ENCODE peak calls at places on chromosomes 12 and 14, in five cellular contexts. One of them, this sample, is unnamed.

GRCh38 chr12:119602695-119603094 is 9.1 kb downstream of the TMEM233 start:
- DNase-seq in NAMALWA: no peak
- DNase-seq in GM19239: no peak
- DNase-seq in SK-N-MC: no peak
- DNase-seq in colonic mucosa: no peak
- DNase-seq in this sample: no peak

GRCh38 chr14:104420990-104421389 is 158.6 kb upstream of the C14orf180 start:
- DNase-seq in colonic mucosa: no peak
- DNase-seq in NAMALWA: no peak
- DNase-seq in SK-N-MC: no peak
- DNase-seq in GM19239: no peak
- DNase-seq in this sample: no peak

GRCh38 chr12:116524964-116525379 is 34.2 kb upstream of the MAP1LC3B2 start:
- DNase-seq in SK-N-MC: no peak
- DNase-seq in colonic mucosa: no peak
- DNase-seq in NAMALWA: no peak
- DNase-seq in GM19239: no peak
- DNase-seq in this sample: no peak

GRCh38 chr12:100553851-100554404 is 19.6 kb upstream of the GAS2L3 start:
- DNase-seq in colonic mucosa: no peak
- DNase-seq in GM19239: no peak
- DNase-seq in SK-N-MC: no peak
- DNase-seq in NAMALWA: no peak
- DNase-seq in this sample: no peak

GRCh38 chr12:25730489-25731349 is 177.6 kb upstream of the LMNTD1 start:
- DNase-seq in NAMALWA: no peak
- DNase-seq in GM19239: no peak
- DNase-seq in SK-N-MC: no peak
- DNase-seq in colonic mucosa: no peak
- DNase-seq in this sample: no peak

GRCh38 chr12:20097561-20097960 is 270.8 kb upstream of the PDE3A start:
- DNase-seq in SK-N-MC: no peak
- DNase-seq in colonic mucosa: no peak
- DNase-seq in GM19239: no peak
- DNase-seq in NAMALWA: no peak
- DNase-seq in this sample: no peak

GRCh38 chr12:27575099-27575779 is 51.2 kb downstream of the PPFIBP1 start:
- DNase-seq in GM19239: no peak
- DNase-seq in SK-N-MC: no peak
- DNase-seq in colonic mucosa: no peak
- DNase-seq in NAMALWA: no peak
- DNase-seq in this sample: no peak

GRCh38 chr12:6056406-6057211 is 67.9 kb downstream of the VWF start:
- DNase-seq in NAMALWA: peak
- DNase-seq in SK-N-MC: no peak
- DNase-seq in colonic mucosa: no peak
- DNase-seq in GM19239: no peak
- DNase-seq in this sample: no peak

GRCh38 chr12:28583771-28584261 is 393.6 kb downstream of the CCDC91 start:
- DNase-seq in NAMALWA: peak
- DNase-seq in colonic mucosa: no peak
- DNase-seq in SK-N-MC: peak
- DNase-seq in GM19239: no peak
- DNase-seq in this sample: no peak

GRCh38 chr12:106495354-106495965 is 87.3 kb upstream of the RFX4 start:
- DNase-seq in SK-N-MC: no peak
- DNase-seq in colonic mucosa: no peak
- DNase-seq in NAMALWA: no peak
- DNase-seq in GM19239: no peak
- DNase-seq in this sample: no peak

GRCh38 chr14:70149766-70150165 is 39.0 kb downstream of the SLC8A3 start:
- DNase-seq in SK-N-MC: no peak
- DNase-seq in NAMALWA: no peak
- DNase-seq in GM19239: no peak
- DNase-seq in colonic mucosa: no peak
- DNase-seq in this sample: no peak

GRCh38 chr12:50932787-50933280 is 19.5 kb upstream of the HIGD1C start:
- DNase-seq in colonic mucosa: no peak
- DNase-seq in GM19239: no peak
- DNase-seq in SK-N-MC: no peak
- DNase-seq in NAMALWA: no peak
- DNase-seq in this sample: no peak

GRCh38 chr12:58248599-58248998 is 307.2 kb downstream of the ATP23 start:
- DNase-seq in GM19239: no peak
- DNase-seq in colonic mucosa: no peak
- DNase-seq in SK-N-MC: no peak
- DNase-seq in NAMALWA: no peak
- DNase-seq in this sample: no peak

GRCh38 chr12:645563-646071 is 17.6 kb downstream of the NINJ2 start:
- DNase-seq in GM19239: no peak
- DNase-seq in SK-N-MC: no peak
- DNase-seq in colonic mucosa: no peak
- DNase-seq in NAMALWA: no peak
- DNase-seq in this sample: peak

GRCh38 chr14:106141242-106142220 is 615.1 kb downstream of the TMEM121 start:
- DNase-seq in SK-N-MC: no peak
- DNase-seq in GM19239: no peak
- DNase-seq in NAMALWA: peak
- DNase-seq in colonic mucosa: no peak
- DNase-seq in this sample: no peak

GRCh38 chr14:68782091-68782981 is 10.5 kb downstream of the ZFP36L1 start:
- DNase-seq in SK-N-MC: no peak
- DNase-seq in GM19239: no peak
- DNase-seq in colonic mucosa: no peak
- DNase-seq in NAMALWA: no peak
- DNase-seq in this sample: no peak

GRCh38 chr12:4270016-4270669 is 3.4 kb upstream of the CCND2 start:
- DNase-seq in colonic mucosa: peak
- DNase-seq in GM19239: no peak
- DNase-seq in NAMALWA: no peak
- DNase-seq in SK-N-MC: no peak
- DNase-seq in this sample: peak

GRCh38 chr12:126093911-126094310 is 1028.7 kb downstream of the AACS start:
- DNase-seq in NAMALWA: peak
- DNase-seq in SK-N-MC: no peak
- DNase-seq in colonic mucosa: no peak
- DNase-seq in GM19239: no peak
- DNase-seq in this sample: no peak

GRCh38 chr12:103930787-103931536 is 752 bp downstream of the HSP90B1 start:
- DNase-seq in SK-N-MC: no peak
- DNase-seq in GM19239: no peak
- DNase-seq in colonic mucosa: peak
- DNase-seq in NAMALWA: peak
- DNase-seq in this sample: peak

GRCh38 chr14:89178376-89178775 is 238.7 kb downstream of the FOXN3 start:
- DNase-seq in NAMALWA: no peak
- DNase-seq in SK-N-MC: no peak
- DNase-seq in colonic mucosa: no peak
- DNase-seq in GM19239: no peak
- DNase-seq in this sample: no peak

GRCh38 chr12:89636054-89636775 is 72.4 kb downstream of the ATP2B1 start:
- DNase-seq in NAMALWA: no peak
- DNase-seq in SK-N-MC: no peak
- DNase-seq in colonic mucosa: no peak
- DNase-seq in GM19239: no peak
- DNase-seq in this sample: no peak

GRCh38 chr12:6548556-6549378 is 7.1 kb downstream of the IFFO1 start:
- DNase-seq in NAMALWA: no peak
- DNase-seq in colonic mucosa: no peak
- DNase-seq in GM19239: no peak
- DNase-seq in SK-N-MC: no peak
- DNase-seq in this sample: no peak

GRCh38 chr14:80982711-80983110 is 27.3 kb downstream of the TSHR start:
- DNase-seq in GM19239: no peak
- DNase-seq in NAMALWA: no peak
- DNase-seq in SK-N-MC: no peak
- DNase-seq in colonic mucosa: no peak
- DNase-seq in this sample: no peak

GRCh38 chr12:2893007-2893406 is 2.3 kb downstream of the TULP3 start:
- DNase-seq in GM19239: no peak
- DNase-seq in colonic mucosa: no peak
- DNase-seq in NAMALWA: no peak
- DNase-seq in SK-N-MC: no peak
- DNase-seq in this sample: no peak

GRCh38 chr12:14193623-14194022 is 171.9 kb upstream of the ATF7IP start:
- DNase-seq in colonic mucosa: no peak
- DNase-seq in SK-N-MC: no peak
- DNase-seq in NAMALWA: peak
- DNase-seq in GM19239: no peak
- DNase-seq in this sample: no peak

GRCh38 chr12:52035926-52036325 is 15.3 kb upstream of the NR4A1 start:
- DNase-seq in NAMALWA: no peak
- DNase-seq in colonic mucosa: peak
- DNase-seq in SK-N-MC: no peak
- DNase-seq in GM19239: no peak
- DNase-seq in this sample: no peak

GRCh38 chr12:29519585-29520182 is 22.2 kb upstream of the OVCH1 start:
- DNase-seq in SK-N-MC: peak
- DNase-seq in GM19239: peak
- DNase-seq in NAMALWA: peak
- DNase-seq in colonic mucosa: peak
- DNase-seq in this sample: no peak

GRCh38 chr12:2354151-2354991 is 301.6 kb downstream of the CACNA1C start:
- DNase-seq in NAMALWA: peak
- DNase-seq in GM19239: no peak
- DNase-seq in SK-N-MC: no peak
- DNase-seq in colonic mucosa: no peak
- DNase-seq in this sample: no peak

GRCh38 chr12:6368906-6369525 is 6.3 kb downstream of the SCNN1A start:
- DNase-seq in GM19239: no peak
- DNase-seq in NAMALWA: no peak
- DNase-seq in colonic mucosa: peak
- DNase-seq in SK-N-MC: no peak
- DNase-seq in this sample: peak

GRCh38 chr14:81529391-81529790 is 4.3 kb downstream of the SEL1L start:
- DNase-seq in NAMALWA: peak
- DNase-seq in GM19239: no peak
- DNase-seq in colonic mucosa: no peak
- DNase-seq in SK-N-MC: peak
- DNase-seq in this sample: no peak

GRCh38 chr12:57609781-57610552 is 1.3 kb upstream of the ARHGEF25 start:
- DNase-seq in colonic mucosa: no peak
- DNase-seq in SK-N-MC: no peak
- DNase-seq in GM19239: no peak
- DNase-seq in NAMALWA: no peak
- DNase-seq in this sample: peak

GRCh38 chr14:101851716-101852395 is 90.3 kb downstream of the PPP2R5C start:
- DNase-seq in colonic mucosa: no peak
- DNase-seq in SK-N-MC: no peak
- DNase-seq in NAMALWA: peak
- DNase-seq in GM19239: no peak
- DNase-seq in this sample: no peak

GRCh38 chr12:124906606-124907261 is 7.7 kb downstream of the UBC start:
- DNase-seq in colonic mucosa: peak
- DNase-seq in SK-N-MC: peak
- DNase-seq in GM19239: peak
- DNase-seq in NAMALWA: peak
- DNase-seq in this sample: peak

GRCh38 chr12:88644946-88645702 is 64.9 kb upstream of the KITLG start:
- DNase-seq in colonic mucosa: no peak
- DNase-seq in GM19239: no peak
- DNase-seq in SK-N-MC: no peak
- DNase-seq in NAMALWA: no peak
- DNase-seq in this sample: no peak

GRCh38 chr12:39619316-39619659 is 315 bp downstream of the ABCD2 start:
- DNase-seq in colonic mucosa: no peak
- DNase-seq in SK-N-MC: no peak
- DNase-seq in GM19239: no peak
- DNase-seq in NAMALWA: no peak
- DNase-seq in this sample: no peak

This sample was measured in mucosa of descending colon.